ENCODE peak calls at places on chromosomes 12 and 14, in five cellular contexts. W, Z, L, G and N are unnamed samples.

GRCh38 chr12:63857771-63858670 is 13.5 kb downstream of the SRGAP1 start:
- DNase-seq in Z (no peak), W (no peak), G (no peak), L (no peak), N (no peak)

GRCh38 chr12:107444771-107445170 is 240.8 kb upstream of the PWP1 start:
- DNase-seq in Z (no peak), L (no peak), G (no peak), W (no peak), N (no peak)

GRCh38 chr12:26246483-26247164 is 51.3 kb downstream of the SSPN start:
- DNase-seq in W (no peak), L (no peak), Z (no peak), G (no peak), N (no peak)

GRCh38 chr12:42213954-42214426 is 24.1 kb downstream of the YAF2 start:
- DNase-seq in Z (no peak), W (no peak), G (no peak), L (no peak), N (no peak)

GRCh38 chr12:94973202-94973601 is 30.3 kb downstream of the NDUFA12 start:
- DNase-seq in G (no peak), Z (no peak), L (no peak), W (no peak), N (no peak)

GRCh38 chr12:53836119-53836655 is 84.4 kb upstream of the CISTR start:
- DNase-seq in L (no peak), G (no peak), W (no peak), Z (no peak), N (no peak)

GRCh38 chr12:11758838-11759509 is 109.5 kb downstream of the ETV6 start:
- DNase-seq in W (peak), Z (no peak), G (no peak), L (no peak), N (no peak)

GRCh38 chr12:79688376-79689040 is 2.3 kb downstream of the PAWR start:
- DNase-seq in G (no peak), W (no peak), L (peak), Z (no peak), N (no peak)

GRCh38 chr12:22262309-22262708 is 72.2 kb downstream of the ST8SIA1 start:
- DNase-seq in W (no peak), G (no peak), L (no peak), Z (no peak), N (no peak)

GRCh38 chr12:54417712-54418440 is 1.2 kb downstream of the ITGA5 start:
- DNase-seq in W (no peak), G (no peak), L (no peak), Z (peak), N (no peak)

GRCh38 chr14:91996951-91997371 is 42.9 kb downstream of the TRIP11 start:
- DNase-seq in L (no peak), G (peak), W (no peak), Z (peak), N (no peak)

GRCh38 chr14:99966030-99966429 is 99.2 kb upstream of the EVL start:
- DNase-seq in G (no peak), Z (no peak), W (no peak), L (no peak), N (no peak)

GRCh38 chr14:67837011-67837624 is 17.5 kb downstream of the RAD51B start:
- DNase-seq in G (peak), Z (peak), L (no peak), W (peak), N (no peak)

GRCh38 chr14:24818054-24818822 is 184.2 kb upstream of the GZMB start:
- DNase-seq in Z (no peak), W (no peak), L (no peak), G (peak), N (no peak)

GRCh38 chr14:94045563-94046345 is 19.6 kb downstream of the OTUB2 start:
- DNase-seq in G (no peak), W (no peak), L (no peak), Z (no peak), N (no peak)

GRCh38 chr12:123714302-123714627 is 2.1 kb downstream of the ATP6V0A2 start:
- DNase-seq in W (no peak), G (no peak), Z (no peak), L (no peak), N (no peak)

GRCh38 chr12:113266106-113266895 is 45.0 kb downstream of the TPCN1 start:
- DNase-seq in Z (no peak), G (no peak), W (no peak), L (no peak), N (no peak)

GRCh38 chr12:106066051-106066705 is 72.6 kb downstream of the NUAK1 start:
- DNase-seq in Z (no peak), W (no peak), L (no peak), G (no peak), N (no peak)

GRCh38 chr12:53985358-53985899 is 483 bp downstream of the HOXC10 start:
- DNase-seq in L (no peak), W (no peak), G (no peak), Z (peak), N (no peak)

GRCh38 chr14:51176819-51177218 is 63.2 kb upstream of the TMX1 start:
- DNase-seq in W (no peak), L (no peak), G (no peak), Z (no peak), N (no peak)

GRCh38 chr12:111673503-111673902 is 12.3 kb downstream of the BRAP start:
- DNase-seq in W (no peak), L (no peak), Z (peak), G (peak), N (no peak)

GRCh38 chr12:75981773-75982564 is 49.6 kb downstream of the PHLDA1 start:
- DNase-seq in W (no peak), G (no peak), L (no peak), Z (no peak), N (no peak)

GRCh38 chr14:95274874-95275273 is 44.8 kb downstream of the CLMN start:
- DNase-seq in Z (no peak), W (no peak), L (no peak), G (no peak), N (no peak)

GRCh38 chr14:25570483-25570882 is 520.5 kb upstream of the STXBP6 start:
- DNase-seq in G (no peak), L (no peak), Z (no peak), W (no peak), N (no peak)

GRCh38 chr14:22982477-22983245 is at the start of gene AJUBA:
- DNase-seq in Z (peak), L (peak), W (no peak), G (peak), N (peak)

GRCh38 chr12:60693019-60693626 is 1097.3 kb downstream of the SLC16A7 start:
- DNase-seq in Z (no peak), G (no peak), W (no peak), L (no peak), N (no peak)

GRCh38 chr12:6632026-6632978 is 3.5 kb downstream of the LPAR5 start:
- DNase-seq in L (no peak), W (peak), G (no peak), Z (peak), N (no peak)

GRCh38 chr12:26150737-26151450 is 26.1 kb upstream of the BHLHE41 start:
- DNase-seq in G (no peak), Z (no peak), L (no peak), W (no peak), N (no peak)

GRCh38 chr14:49970474-49971147 is 77.7 kb downstream of the ARF6 start:
- DNase-seq in W (no peak), Z (no peak), G (no peak), L (no peak), N (no peak)
- TF ChIP-seq TAF1 in W (no peak), Z (no peak), G (no peak), L (no peak), N (no peak)

DNA sequence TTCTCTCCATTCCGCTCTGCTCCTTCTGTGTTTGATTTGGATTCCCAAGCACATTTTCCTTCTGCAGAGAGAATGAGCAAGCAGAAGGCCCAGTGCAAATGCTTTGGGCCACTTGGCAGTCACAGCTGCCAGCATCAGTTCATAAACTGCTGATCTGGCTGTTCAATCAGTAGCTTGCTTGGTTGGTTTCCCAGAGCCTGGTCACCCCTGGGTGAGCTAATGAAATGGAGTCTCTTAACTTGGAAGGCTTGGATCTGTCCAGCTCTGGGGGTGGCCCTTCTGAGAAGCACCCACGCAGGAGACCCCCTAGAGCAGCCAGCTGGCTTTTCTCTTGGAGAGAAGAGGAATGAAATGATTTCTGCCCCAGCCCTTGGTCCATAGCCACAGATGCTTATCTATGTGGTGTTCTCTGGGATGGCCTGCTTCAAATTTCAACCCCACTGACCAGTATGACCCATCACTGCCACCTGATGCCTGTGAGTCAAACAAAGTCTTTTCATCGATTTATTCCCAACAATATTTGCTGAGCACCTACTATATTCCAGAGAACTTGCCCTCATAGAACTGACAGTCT is 30.3 kb downstream of the FAIM2 start:
- DNase-seq in G (no peak), L (no peak), W (no peak), Z (no peak), N (no peak)
- TF ChIP-seq TAF1 in G (no peak), L (no peak), W (no peak), Z (no peak), N (no peak)

DNA sequence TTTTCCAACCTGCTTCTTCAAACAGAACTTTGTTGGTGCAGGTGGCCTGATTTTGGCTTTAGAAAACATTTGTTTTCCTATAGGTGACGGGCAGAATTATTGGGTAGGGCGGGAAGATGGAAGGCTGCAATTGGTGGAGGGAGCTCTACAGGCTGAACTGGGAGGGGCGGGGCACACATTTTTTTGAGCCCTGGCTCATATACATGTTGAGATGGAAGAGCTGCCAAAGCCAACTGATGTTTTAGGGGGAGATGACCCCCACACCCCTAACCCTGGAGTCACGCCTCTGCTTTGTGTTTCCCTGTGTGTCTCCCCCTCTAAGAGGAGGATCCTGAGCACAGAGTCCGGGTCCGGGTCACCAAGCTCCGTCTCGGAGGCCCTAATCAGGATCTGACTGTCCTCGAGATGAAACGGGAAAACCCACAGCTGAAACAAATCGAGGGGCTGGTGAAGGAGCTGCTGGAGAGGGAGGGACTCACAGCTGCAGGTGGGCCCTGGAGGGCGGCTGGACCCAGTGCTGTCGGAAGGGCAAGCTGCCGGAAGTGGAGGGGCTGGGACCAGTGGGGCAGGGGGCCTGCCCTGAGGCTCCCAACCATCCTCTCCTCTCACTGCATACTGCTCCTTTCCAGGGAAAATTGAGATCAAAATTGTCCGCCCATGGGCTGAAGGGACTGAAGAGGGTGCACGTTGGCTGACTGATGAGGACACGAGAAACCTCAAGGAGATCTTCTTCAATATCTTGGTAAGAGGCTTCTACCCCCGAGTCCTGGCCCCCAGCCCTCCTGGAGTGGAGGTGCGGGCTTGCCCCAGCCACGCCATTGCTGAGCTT is 18.6 kb downstream of the AGAP2 start:
- DNase-seq in L (peak), W (no peak), Z (no peak), G (no peak), N (no peak)
- TF ChIP-seq TAF1 in L (no peak), W (no peak), Z (no peak), G (no peak), N (no peak)

DNA sequence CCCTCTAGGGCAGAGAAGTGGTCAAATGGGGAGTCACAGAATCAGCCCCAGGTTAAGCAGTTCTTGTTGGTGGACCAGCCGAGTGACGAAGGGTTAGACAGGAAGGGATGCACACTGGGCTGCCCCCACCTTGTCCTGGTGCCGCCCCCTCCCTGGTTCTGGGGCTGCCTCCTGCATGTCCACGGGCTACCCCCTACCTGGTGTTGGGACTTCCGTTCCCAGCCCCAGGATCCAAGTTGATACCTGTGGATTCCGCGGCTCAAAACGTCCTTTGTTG is 76.0 kb downstream of the FBXL14 start:
- DNase-seq in Z (no peak), L (no peak), G (no peak), W (no peak), N (no peak)
- TF ChIP-seq TAF1 in Z (no peak), L (no peak), G (no peak), W (no peak), N (no peak)

GRCh38 chr14:63515240-63515639 is 27.9 kb downstream of the PPP2R5E start:
- DNase-seq in G (no peak), W (no peak), Z (no peak), L (no peak), N (no peak)

GRCh38 chr14:63517354-63517753 is 25.8 kb downstream of the PPP2R5E start:
- DNase-seq in G (no peak), Z (no peak), W (no peak), L (no peak), N (no peak)

GRCh38 chr14:63510538-63510937 is 32.6 kb downstream of the PPP2R5E start:
- DNase-seq in Z (no peak), L (no peak), G (no peak), W (peak), N (no peak)

GRCh38 chr14:63512861-63513260 is 30.3 kb downstream of the PPP2R5E start:
- DNase-seq in W (peak), Z (no peak), G (no peak), L (no peak), N (no peak)

GRCh38 chr14:63513756-63514155 is 29.4 kb downstream of the PPP2R5E start:
- DNase-seq in L (no peak), Z (no peak), G (no peak), W (no peak), N (no peak)
- TF ChIP-seq TAF1 in L (no peak), Z (no peak), G (no peak), W (no peak), N (no peak)